ENCODE peak calls at places on chromosomes 4 and X, in five cellular contexts. J, W, Z, L and F are unnamed samples.

GRCh38 chr4:74308215-74308614 is at the start of gene EPGN:
- DNase-seq in W (no peak), J (peak; percentile 7), L (no peak), Z (no peak), F (no peak)

GRCh38 chr4:150078041-150078995 is at the start of gene DCLK2:
- DNase-seq in L (peak; percentile 65), Z (peak; percentile 76), W (peak; percentile 35), J (peak; percentile 95), F (peak; percentile 49)

GRCh38 chr4:77921701-77922100 is 59.1 kb downstream of the MRPL1 start:
- DNase-seq in L (no peak), J (peak; percentile 95), Z (no peak), W (no peak), F (no peak)

GRCh38 chr4:152709675-152710438 is 30.1 kb upstream of the TMEM154 start:
- DNase-seq in L (peak; percentile 7), J (peak; percentile 41), W (no peak), Z (no peak), F (no peak)

GRCh38 chrX:110317079-110317819 is 636 bp downstream of the AMMECR1 start:
- DNase-seq in W (peak; percentile 26), J (no peak), L (peak; percentile 24), Z (peak; percentile 18), F (peak; percentile 25)

GRCh38 chr4:69523385-69524132 is 27.9 kb upstream of the UGT2B4 start:
- DNase-seq in W (no peak), Z (no peak), J (peak; percentile 32), L (no peak), F (no peak)

GRCh38 chr4:12270546-12270945 is 841.9 kb upstream of the HS3ST1 start:
- DNase-seq in W (no peak), J (no peak), Z (no peak), L (no peak), F (no peak)

GRCh38 chr4:148239406-148239805 is 202.8 kb downstream of the NR3C2 start:
- DNase-seq in L (no peak), W (no peak), Z (no peak), J (no peak), F (no peak)

GRCh38 chrX:132404266-132404665 is 84.6 kb downstream of the MBNL3 start:
- DNase-seq in W (no peak), Z (no peak), L (no peak), J (peak; percentile 10), F (no peak)

GRCh38 chr4:83207497-83208105 is 77.0 kb downstream of the COQ2 start:
- DNase-seq in W (no peak), Z (no peak), J (peak; percentile 91), L (no peak), F (no peak)

GRCh38 chrX:76183289-76184057 is 10.6 kb downstream of the PBDC1 start:
- DNase-seq in L (no peak), Z (no peak), W (no peak), J (peak; percentile 65), F (no peak)

GRCh38 chr4:76960014-76960413 is 10.5 kb downstream of the SEPTIN11 start:
- DNase-seq in W (no peak), Z (no peak), L (no peak), J (peak; percentile 78), F (no peak)

GRCh38 chr4:82988323-82988832 is 22.2 kb downstream of the LIN54 start:
- DNase-seq in L (no peak), Z (no peak), W (no peak), J (peak; percentile 83), F (no peak)

GRCh38 chrX:106246511-106246910 is 78.4 kb downstream of the PWWP3B start:
- DNase-seq in J (peak; percentile 56), W (no peak), Z (no peak), L (no peak), F (no peak)

GRCh38 chrX:100645106-100645505 is 1.1 kb downstream of the SRPX2 start:
- DNase-seq in Z (no peak), L (no peak), W (no peak), J (peak; percentile 43), F (no peak)

GRCh38 chrX:54786972-54787371 is 11.1 kb downstream of the ITIH6 start:
- DNase-seq in Z (no peak), J (no peak), W (no peak), L (no peak), F (no peak)

GRCh38 chrX:130772313-130773140 is 130.5 kb downstream of the ENOX2 start:
- DNase-seq in J (peak; percentile 75), L (no peak), W (no peak), Z (no peak), F (no peak)

DNA sequence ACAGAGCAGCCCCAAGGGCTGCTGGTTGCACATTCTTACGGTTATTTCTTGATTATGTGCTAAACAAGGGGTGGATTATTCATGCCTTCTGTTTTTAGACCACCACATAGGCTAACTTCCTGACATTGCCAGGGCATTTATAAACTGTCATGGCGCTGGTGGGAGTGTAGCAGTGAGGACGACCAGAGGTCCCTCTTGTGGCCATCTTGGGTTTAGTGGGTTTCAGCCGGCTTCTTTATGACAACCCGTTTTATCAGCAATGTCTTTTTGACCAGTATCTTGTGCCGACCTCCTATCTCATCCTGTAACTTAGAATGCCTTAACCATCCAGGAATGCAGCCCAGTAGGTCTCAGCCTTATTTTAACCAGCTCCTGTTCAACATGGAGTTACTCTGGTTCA is 212.4 kb upstream of the GRID2 start:
- DNase-seq in Z (no peak), W (no peak), J (no peak), L (no peak), F (no peak)
- TF ChIP-seq CTCF in Z (no peak), W (no peak), J (no peak), L (peak; percentile 40), F (no peak)

DNA sequence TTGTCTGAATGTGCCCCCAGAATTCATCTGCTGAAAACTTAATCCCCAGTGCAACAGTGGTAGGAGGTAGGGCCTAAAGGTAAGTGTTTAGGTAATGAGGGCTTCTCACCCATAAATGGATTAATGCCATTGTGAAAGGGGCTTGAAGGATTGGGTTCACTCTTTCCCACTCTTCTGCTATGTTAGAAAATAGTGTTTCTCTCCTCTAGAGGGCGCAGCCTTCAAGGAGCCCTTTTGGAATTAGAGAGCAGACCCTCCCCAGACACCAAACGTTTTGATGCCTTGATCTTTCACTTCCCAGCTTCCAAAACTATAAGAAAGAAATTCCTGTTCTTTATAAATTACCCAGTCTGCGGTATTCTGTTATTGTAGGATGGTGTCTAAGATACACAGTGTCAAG is 706.4 kb downstream of the SMARCA1 start:
- DNase-seq in Z (no peak), L (peak; percentile 8), J (no peak), W (no peak), F (no peak)
- TF ChIP-seq CTCF in Z (peak; percentile 30), L (peak; percentile 55), J (no peak), W (no peak), F (peak; percentile 61)

DNA sequence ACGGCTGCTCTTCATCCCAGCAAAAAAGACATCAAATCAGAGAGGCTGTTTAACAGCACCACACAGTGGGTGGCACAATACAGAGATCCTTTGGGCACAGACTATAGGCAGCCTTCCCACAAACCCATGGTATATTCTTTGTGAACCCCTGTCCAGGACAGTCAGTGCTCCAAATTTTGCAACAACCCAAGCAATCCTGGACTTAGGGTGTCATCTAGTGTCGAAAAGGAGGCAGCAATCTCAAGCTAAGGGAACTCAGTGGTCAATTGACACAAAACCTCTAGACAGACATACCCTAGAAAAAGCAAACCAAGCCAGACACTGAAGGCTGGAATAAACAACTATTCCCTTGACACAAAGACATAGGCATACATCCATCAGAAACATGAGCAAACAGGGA is 137.4 kb downstream of the BMP15 start:
- DNase-seq in Z (no peak), W (no peak), J (no peak), L (no peak), F (no peak)
- TF ChIP-seq CTCF in Z (no peak), W (no peak), J (no peak), L (no peak), F (no peak)

GRCh38 chr4:107931775-107932321 is 499 bp downstream of the CYP2U1 start:
- DNase-seq in J (peak; percentile 1), Z (peak; percentile 44), W (peak; percentile 79), L (peak; percentile 5), F (no peak)
- TF ChIP-seq CTCF in J (no peak), Z (no peak), W (no peak), L (no peak), F (no peak)

DNA sequence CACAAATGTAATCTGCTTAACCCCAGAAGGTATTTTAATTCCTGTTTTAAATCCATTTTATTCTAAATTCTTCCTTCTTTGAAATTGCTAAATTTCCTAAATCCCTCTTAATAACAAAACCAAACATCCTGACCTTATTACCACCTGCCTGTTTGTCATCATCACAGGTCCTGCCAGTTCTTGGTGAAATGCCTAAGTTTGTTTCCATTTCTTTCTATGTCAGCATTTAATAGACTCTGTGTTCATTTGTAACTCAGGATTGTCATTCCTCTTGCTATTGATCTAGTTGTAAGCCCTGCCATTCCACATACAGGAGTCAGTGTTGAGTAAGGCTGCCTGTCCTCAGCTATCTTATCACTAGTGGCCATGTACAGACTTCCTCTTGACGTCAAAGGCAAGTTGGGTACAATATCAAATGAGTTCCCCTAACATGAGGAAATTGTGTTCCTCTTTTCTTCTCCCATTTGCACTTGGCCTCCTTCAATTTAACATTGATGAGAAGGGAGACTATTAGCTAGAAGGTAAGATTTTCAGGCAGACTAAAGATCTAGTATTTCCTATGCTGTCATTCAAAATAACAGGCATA is 440.1 kb downstream of the AFF2 start:
- DNase-seq in J (peak; percentile 37), Z (no peak), W (no peak), L (no peak), F (no peak)
- TF ChIP-seq CTCF in J (no peak), Z (no peak), W (no peak), L (no peak), F (no peak)

DNA sequence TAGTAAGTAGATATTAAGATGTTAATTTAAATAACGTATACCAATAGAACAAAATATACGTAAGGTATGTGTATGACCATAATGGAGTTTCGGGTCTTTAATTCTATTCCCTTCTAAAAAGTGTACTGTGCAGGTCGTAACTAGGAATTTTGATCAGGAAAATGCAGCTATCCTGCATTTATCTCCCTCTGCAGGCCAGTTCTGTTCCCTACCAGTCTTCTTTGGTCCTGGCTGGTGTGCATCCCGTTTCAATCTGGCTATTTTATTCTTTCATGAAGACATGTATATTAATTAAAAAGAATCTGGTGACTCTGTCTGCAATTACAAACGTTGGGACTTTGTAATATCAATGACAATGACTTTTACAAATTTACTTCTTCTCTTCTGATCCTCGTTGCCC is 534.1 kb upstream of the AADAT start:
- DNase-seq in J (no peak), L (no peak), Z (no peak), W (no peak), F (no peak)
- TF ChIP-seq CTCF in J (no peak), L (no peak), Z (no peak), W (no peak), F (peak; percentile 14)